ENCODE peak calls at places on chromosomes 16 and 17, in five cellular contexts. One of them, this sample, is unnamed.

GRCh38 chr17:1976000-1976682 is 49.0 kb downstream of the RTN4RL1 start:
- DNase-seq in tibial nerve: no peak
- DNase-seq in nephron progenitor cell: no peak
- DNase-seq in activated T-cell treated with anti-CD3 and anti-CD28 coated beads, Interleukin-2, amount 50 U/mL, for 72 hours: peak
- DNase-seq in AG09319: no peak
- DNase-seq in this sample: no peak

GRCh38 chr16:24851700-24852099 is 5.9 kb downstream of the SLC5A11 start:
- DNase-seq in tibial nerve: no peak
- DNase-seq in nephron progenitor cell: no peak
- DNase-seq in activated T-cell treated with anti-CD3 and anti-CD28 coated beads, Interleukin-2, amount 50 U/mL, for 72 hours: peak
- DNase-seq in AG09319: no peak
- DNase-seq in this sample: no peak

GRCh38 chr17:17091856-17092756 is 49.8 kb downstream of the MPRIP start:
- DNase-seq in tibial nerve: no peak
- DNase-seq in nephron progenitor cell: no peak
- DNase-seq in activated T-cell treated with anti-CD3 and anti-CD28 coated beads, Interleukin-2, amount 50 U/mL, for 72 hours: no peak
- DNase-seq in AG09319: no peak
- DNase-seq in this sample: no peak

GRCh38 chr17:38879878-38880727 is 10.2 kb downstream of the LASP1 start:
- DNase-seq in tibial nerve: peak
- DNase-seq in nephron progenitor cell: peak
- DNase-seq in activated T-cell treated with anti-CD3 and anti-CD28 coated beads, Interleukin-2, amount 50 U/mL, for 72 hours: no peak
- DNase-seq in AG09319: no peak
- DNase-seq in this sample: no peak

GRCh38 chr17:63841350-63842172 is 924 bp downstream of the SMARCD2 start:
- DNase-seq in tibial nerve: peak
- DNase-seq in nephron progenitor cell: peak
- DNase-seq in activated T-cell treated with anti-CD3 and anti-CD28 coated beads, Interleukin-2, amount 50 U/mL, for 72 hours: peak
- DNase-seq in AG09319: no peak
- DNase-seq in this sample: peak

GRCh38 chr16:23072769-23073549 is 76.3 kb downstream of the USP31 start:
- DNase-seq in tibial nerve: no peak
- DNase-seq in nephron progenitor cell: no peak
- DNase-seq in activated T-cell treated with anti-CD3 and anti-CD28 coated beads, Interleukin-2, amount 50 U/mL, for 72 hours: no peak
- DNase-seq in AG09319: no peak
- DNase-seq in this sample: no peak

GRCh38 chr16:56066617-56067016 is 124.7 kb upstream of the GNAO1 start:
- DNase-seq in tibial nerve: no peak
- DNase-seq in nephron progenitor cell: no peak
- DNase-seq in activated T-cell treated with anti-CD3 and anti-CD28 coated beads, Interleukin-2, amount 50 U/mL, for 72 hours: no peak
- DNase-seq in AG09319: no peak
- DNase-seq in this sample: no peak

GRCh38 chr17:6753006-6753445 is 2.8 kb upstream of the XAF1 start:
- DNase-seq in tibial nerve: peak
- DNase-seq in nephron progenitor cell: no peak
- DNase-seq in activated T-cell treated with anti-CD3 and anti-CD28 coated beads, Interleukin-2, amount 50 U/mL, for 72 hours: peak
- DNase-seq in AG09319: peak
- DNase-seq in this sample: peak

GRCh38 chr17:45143767-45144198 is 4.5 kb upstream of the HEXIM1 start:
- DNase-seq in tibial nerve: peak
- DNase-seq in nephron progenitor cell: peak
- DNase-seq in activated T-cell treated with anti-CD3 and anti-CD28 coated beads, Interleukin-2, amount 50 U/mL, for 72 hours: no peak
- DNase-seq in AG09319: no peak
- DNase-seq in this sample: no peak

GRCh38 chr16:12679660-12680272 is 123.9 kb downstream of the CPPED1 start:
- DNase-seq in tibial nerve: no peak
- DNase-seq in nephron progenitor cell: no peak
- DNase-seq in activated T-cell treated with anti-CD3 and anti-CD28 coated beads, Interleukin-2, amount 50 U/mL, for 72 hours: no peak
- DNase-seq in AG09319: no peak
- DNase-seq in this sample: no peak

GRCh38 chr16:1865902-1866690 is 5.9 kb downstream of the MEIOB start:
- DNase-seq in tibial nerve: no peak
- DNase-seq in nephron progenitor cell: no peak
- DNase-seq in activated T-cell treated with anti-CD3 and anti-CD28 coated beads, Interleukin-2, amount 50 U/mL, for 72 hours: no peak
- DNase-seq in AG09319: no peak
- DNase-seq in this sample: no peak

GRCh38 chr16:12191102-12191501 is 214.6 kb downstream of the SNX29 start:
- DNase-seq in tibial nerve: no peak
- DNase-seq in nephron progenitor cell: peak
- DNase-seq in activated T-cell treated with anti-CD3 and anti-CD28 coated beads, Interleukin-2, amount 50 U/mL, for 72 hours: no peak
- DNase-seq in AG09319: no peak
- DNase-seq in this sample: no peak

GRCh38 chr16:84652565-84652964 is 4.3 kb downstream of the KLHL36 start:
- DNase-seq in tibial nerve: no peak
- DNase-seq in nephron progenitor cell: no peak
- DNase-seq in activated T-cell treated with anti-CD3 and anti-CD28 coated beads, Interleukin-2, amount 50 U/mL, for 72 hours: no peak
- DNase-seq in AG09319: no peak
- DNase-seq in this sample: no peak

GRCh38 chr17:81867123-81867951 is 3.8 kb downstream of the ARHGDIA start:
- DNase-seq in tibial nerve: no peak
- DNase-seq in nephron progenitor cell: no peak
- DNase-seq in activated T-cell treated with anti-CD3 and anti-CD28 coated beads, Interleukin-2, amount 50 U/mL, for 72 hours: no peak
- DNase-seq in AG09319: no peak
- DNase-seq in this sample: no peak

GRCh38 chr16:66578596-66579531 is at the start of gene CMTM2:
- DNase-seq in tibial nerve: no peak
- DNase-seq in nephron progenitor cell: no peak
- DNase-seq in activated T-cell treated with anti-CD3 and anti-CD28 coated beads, Interleukin-2, amount 50 U/mL, for 72 hours: no peak
- DNase-seq in AG09319: no peak
- DNase-seq in this sample: no peak

GRCh38 chr17:65190467-65191095 is 53.4 kb downstream of the RGS9 start:
- DNase-seq in tibial nerve: no peak
- DNase-seq in nephron progenitor cell: no peak
- DNase-seq in activated T-cell treated with anti-CD3 and anti-CD28 coated beads, Interleukin-2, amount 50 U/mL, for 72 hours: no peak
- DNase-seq in AG09319: no peak
- DNase-seq in this sample: no peak

GRCh38 chr16:23382279-23382678 is 70.7 kb downstream of the COG7 start:
- DNase-seq in tibial nerve: no peak
- DNase-seq in nephron progenitor cell: no peak
- DNase-seq in activated T-cell treated with anti-CD3 and anti-CD28 coated beads, Interleukin-2, amount 50 U/mL, for 72 hours: no peak
- DNase-seq in AG09319: no peak
- DNase-seq in this sample: no peak

GRCh38 chr17:59547131-59547915 is 18.1 kb upstream of the DHX40 start:
- DNase-seq in tibial nerve: no peak
- DNase-seq in nephron progenitor cell: no peak
- DNase-seq in activated T-cell treated with anti-CD3 and anti-CD28 coated beads, Interleukin-2, amount 50 U/mL, for 72 hours: no peak
- DNase-seq in AG09319: no peak
- DNase-seq in this sample: no peak

GRCh38 chr17:29215174-29215573 is 31.5 kb upstream of the CRYBA1 start:
- DNase-seq in tibial nerve: no peak
- DNase-seq in nephron progenitor cell: no peak
- DNase-seq in activated T-cell treated with anti-CD3 and anti-CD28 coated beads, Interleukin-2, amount 50 U/mL, for 72 hours: no peak
- DNase-seq in AG09319: no peak
- DNase-seq in this sample: no peak

GRCh38 chr17:42187833-42188232 is 2.6 kb upstream of the HCRT start:
- DNase-seq in tibial nerve: no peak
- DNase-seq in nephron progenitor cell: no peak
- DNase-seq in activated T-cell treated with anti-CD3 and anti-CD28 coated beads, Interleukin-2, amount 50 U/mL, for 72 hours: no peak
- DNase-seq in AG09319: no peak
- DNase-seq in this sample: no peak

GRCh38 chr16:735982-736453 is 4.8 kb downstream of the CIAO3 start:
- DNase-seq in tibial nerve: no peak
- DNase-seq in nephron progenitor cell: no peak
- DNase-seq in activated T-cell treated with anti-CD3 and anti-CD28 coated beads, Interleukin-2, amount 50 U/mL, for 72 hours: peak
- DNase-seq in AG09319: no peak
- DNase-seq in this sample: no peak

GRCh38 chr16:27839419-27839818 is 224.1 kb downstream of the GSG1L start:
- DNase-seq in tibial nerve: no peak
- DNase-seq in nephron progenitor cell: no peak
- DNase-seq in activated T-cell treated with anti-CD3 and anti-CD28 coated beads, Interleukin-2, amount 50 U/mL, for 72 hours: no peak
- DNase-seq in AG09319: no peak
- DNase-seq in this sample: no peak

This sample was measured in neuronal stem cell.